ENCODE peak calls at places on chromosomes 7 and 10, in four cellular contexts. E is IMR-90, Y is neural crest cell, T is tibial artery. O is an unnamed sample.

GRCh38 chr10:70494966-70495365 is 16.4 kb downstream of the PALD1 start:
- DNase-seq in E (no peak), Y (no peak), T (no peak), O (peak)

GRCh38 chr7:142785841-142786250 is 15.1 kb downstream of the PRSS2 start:
- DNase-seq in E (no peak), Y (no peak), T (no peak), O (peak)

GRCh38 chr7:51054231-51054630 is 262.4 kb downstream of the COBL start:
- DNase-seq in E (no peak), Y (no peak), T (no peak), O (no peak)

GRCh38 chr7:129225931-129226572 is 1.2 kb downstream of the AHCYL2 start:
- DNase-seq in E (peak), Y (no peak), T (no peak), O (peak)

GRCh38 chr7:27661776-27662489 is 750 bp downstream of the HIBADH start:
- DNase-seq in E (peak), Y (peak), T (peak), O (peak)

GRCh38 chr10:53904506-53905241 is 896.4 kb downstream of the PCDH15 start:
- DNase-seq in E (no peak), Y (no peak), T (no peak), O (no peak)

GRCh38 chr10:125231116-125231812 is 70.9 kb upstream of the CTBP2 start:
- DNase-seq in E (peak), Y (no peak), T (no peak), O (no peak)

GRCh38 chr7:141281311-141281710 is 207.4 kb downstream of the TMEM178B start:
- DNase-seq in E (no peak), Y (no peak), T (no peak), O (no peak)

GRCh38 chr7:151426486-151426905 is 13.4 kb downstream of the CRYGN start:
- DNase-seq in E (peak), Y (no peak), T (peak), O (no peak)

GRCh38 chr10:12077580-12078180 is 8.9 kb downstream of the DHTKD1 start:
- DNase-seq in E (no peak), Y (no peak), T (no peak), O (no peak)

GRCh38 chr7:96088579-96088978 is 233.3 kb downstream of the SLC25A13 start:
- DNase-seq in E (peak), Y (no peak), T (no peak), O (no peak)

GRCh38 chr10:93138113-93138870 is 64.6 kb downstream of the CYP26A1 start:
- DNase-seq in E (no peak), Y (no peak), T (no peak), O (no peak)

GRCh38 chr10:11403116-11403515 is 208.3 kb downstream of the USP6NL start:
- DNase-seq in E (no peak), Y (no peak), T (no peak), O (peak)

GRCh38 chr7:151992375-151992774 is 33.1 kb upstream of the GALNT11 start:
- DNase-seq in E (no peak), Y (peak), T (peak), O (peak)

GRCh38 chr10:109934958-109935793 is 11.9 kb upstream of the XPNPEP1 start:
- DNase-seq in E (peak), Y (no peak), T (no peak), O (peak)

GRCh38 chr10:95273393-95274312 is 17.1 kb downstream of the PDLIM1 start:
- DNase-seq in E (peak), Y (no peak), T (peak), O (no peak)

GRCh38 chr7:92810242-92810611 is 26.1 kb downstream of the CDK6 start:
- DNase-seq in E (peak), Y (no peak), T (no peak), O (peak)

GRCh38 chr10:122020202-122020601 is 31.2 kb downstream of the TACC2 start:
- DNase-seq in E (no peak), Y (no peak), T (no peak), O (no peak)

GRCh38 chr7:129401968-129402860 is 32.0 kb upstream of the STRIP2 start:
- DNase-seq in E (no peak), Y (no peak), T (no peak), O (peak)

GRCh38 chr7:105778956-105779355 is 97.4 kb downstream of the ATXN7L1 start:
- DNase-seq in E (no peak), Y (no peak), T (no peak), O (no peak)

GRCh38 chr10:77458986-77459590 is 178.5 kb downstream of the KCNMA1 start:
- DNase-seq in E (peak), Y (no peak), T (no peak), O (no peak)

GRCh38 chr10:50937230-50937907 is 51.9 kb upstream of the A1CF start:
- DNase-seq in E (peak), Y (no peak), T (no peak), O (no peak)

GRCh38 chr7:16915405-16915804 is 33.6 kb upstream of the AGR3 start:
- DNase-seq in E (peak), Y (no peak), T (no peak), O (no peak)

GRCh38 chr10:30594077-30594476 is 35.5 kb downstream of the LYZL2 start:
- DNase-seq in E (no peak), Y (no peak), T (no peak), O (no peak)

GRCh38 chr7:106187613-106188350 is 75.7 kb upstream of the SYPL1 start:
- DNase-seq in E (peak), Y (no peak), T (no peak), O (no peak)

GRCh38 chr7:44709011-44709915 is 39.4 kb upstream of the ZMIZ2 start:
- DNase-seq in E (no peak), Y (no peak), T (no peak), O (no peak)

GRCh38 chr7:139743967-139744767 is 33.6 kb downstream of the HIPK2 start:
- DNase-seq in E (peak), Y (no peak), T (no peak), O (no peak)

GRCh38 chr10:17783751-17784150 is 25.4 kb upstream of the MRC1 start:
- DNase-seq in E (no peak), Y (no peak), T (no peak), O (no peak)

GRCh38 chr10:78441704-78442103 is 408.0 kb downstream of the RPS24 start:
- DNase-seq in E (no peak), Y (no peak), T (peak), O (no peak)

GRCh38 chr7:156764016-156764669 is 123.6 kb downstream of the RNF32 start:
- DNase-seq in E (peak), Y (peak), T (no peak), O (peak)

GRCh38 chr7:37112882-37113281 is 335.8 kb downstream of the ELMO1 start:
- DNase-seq in E (no peak), Y (no peak), T (no peak), O (no peak)

GRCh38 chr10:31319602-31320178 is 674 bp downstream of the ZEB1 start:
- DNase-seq in E (no peak), Y (no peak), T (no peak), O (no peak)

GRCh38 chr10:101052285-101052684 is 9.5 kb upstream of the KAZALD1 start:
- DNase-seq in E (peak), Y (no peak), T (peak), O (no peak)

GRCh38 chr7:29139191-29139590 is 7.1 kb downstream of the CPVL start:
- DNase-seq in E (no peak), Y (no peak), T (no peak), O (no peak)

GRCh38 chr10:97713351-97713827 is at the start of gene MARVELD1:
- DNase-seq in E (peak), Y (peak), T (peak), O (peak)

GRCh38 chr10:21170216-21170615 is 273.1 kb upstream of the NEBL start:
- DNase-seq in E (no peak), Y (no peak), T (no peak), O (no peak)

GRCh38 chr10:36493511-36493880 is 631.9 kb upstream of the ANKRD30A start:
- DNase-seq in E (peak), Y (no peak), T (no peak), O (no peak)

GRCh38 chr7:50685445-50686070 is 97.1 kb downstream of the GRB10 start:
- DNase-seq in E (no peak), Y (no peak), T (no peak), O (no peak)

GRCh38 chr10:129853236-129853946 is 110.7 kb downstream of the EBF3 start:
- DNase-seq in E (peak), Y (no peak), T (no peak), O (no peak)
- TF ChIP-seq CTCF in E (peak), Y (peak), T (no peak), O (no peak)

GRCh38 chr10:68333058-68333395 is 299 bp upstream of the PBLD start:
- DNase-seq in E (peak), Y (no peak), T (no peak), O (no peak)

GRCh38 chr10:68333452-68333851 is 724 bp upstream of the PBLD start:
- DNase-seq in E (no peak), Y (no peak), T (no peak), O (no peak)

GRCh38 chr10:68330852-68331454 is 911 bp upstream of the HNRNPH3 start:
- DNase-seq in E (peak), Y (no peak), T (peak), O (peak)

GRCh38 chr10:68331455-68332258 is at the start of gene HNRNPH3:
- DNase-seq in E (peak), Y (peak), T (peak), O (peak)

DNA sequence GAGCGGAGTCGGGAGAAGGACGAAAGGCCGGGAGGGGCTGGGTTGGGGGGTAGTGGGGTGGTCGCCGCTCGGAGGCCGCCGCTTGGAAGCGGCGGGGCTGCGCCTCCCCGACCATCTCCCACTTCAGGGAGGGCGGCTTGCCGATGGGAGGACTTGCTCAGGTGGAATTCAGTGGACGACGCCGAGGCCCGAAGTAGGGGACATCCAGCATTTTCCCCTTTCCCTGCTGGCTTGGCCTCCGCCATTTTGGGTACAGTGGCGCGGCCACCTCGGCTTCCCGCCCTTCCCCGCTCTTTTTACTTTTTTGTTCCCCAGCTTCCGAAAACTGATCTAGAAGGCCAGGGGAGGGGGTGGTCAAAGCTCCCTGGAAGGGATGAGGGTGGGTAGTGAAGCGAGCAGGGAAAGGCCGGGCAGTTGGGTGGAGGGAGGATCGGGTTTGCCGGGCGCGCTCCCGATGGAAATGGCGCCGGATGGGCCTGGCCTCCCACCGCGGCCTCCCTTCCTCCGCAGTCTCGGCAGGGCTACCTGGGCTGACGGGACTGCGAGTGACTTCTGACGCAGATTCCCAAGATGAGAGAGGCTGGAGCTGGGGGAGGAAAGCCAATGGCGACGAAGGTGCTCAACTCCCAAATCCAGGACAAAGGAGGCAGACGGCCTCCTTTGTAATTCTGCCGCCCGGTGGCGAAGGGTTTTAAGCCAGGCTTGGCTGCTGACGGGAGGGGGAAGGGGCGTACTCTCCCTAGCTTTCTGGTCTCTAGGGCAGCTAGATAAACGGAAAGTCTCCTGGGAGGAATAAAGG is at the start of gene PBLD:
- DNase-seq in E (peak), Y (peak), T (peak), O (peak)
- TF ChIP-seq CTCF in E (peak), Y (peak), T (peak), O (no peak)

GRCh38 chr10:120600871-120601644 is 144.0 kb downstream of the PLPP4 start:
- DNase-seq in E (no peak), Y (peak), T (no peak), O (peak)
- TF ChIP-seq CTCF in E (no peak), Y (peak), T (no peak), O (no peak)

GRCh38 chr10:49666685-49667084 is 12.8 kb upstream of the C10orf53 start:
- DNase-seq in E (no peak), Y (no peak), T (no peak), O (no peak)

GRCh38 chr10:49666054-49666453 is 13.4 kb upstream of the C10orf53 start:
- DNase-seq in E (no peak), Y (no peak), T (no peak), O (no peak)

GRCh38 chr10:49668684-49669083 is 10.8 kb upstream of the C10orf53 start:
- DNase-seq in E (no peak), Y (no peak), T (no peak), O (no peak)

GRCh38 chr10:49664842-49665355 is 14.6 kb upstream of the C10orf53 start:
- DNase-seq in E (no peak), Y (no peak), T (no peak), O (no peak)

GRCh38 chr10:49667991-49668390 is 11.5 kb upstream of the C10orf53 start:
- DNase-seq in E (no peak), Y (no peak), T (no peak), O (no peak)
- TF ChIP-seq CTCF in E (no peak), Y (no peak), T (no peak), O (no peak)

O was measured in activated CD8-positive, alpha-beta T cell treated with anti-CD3 and anti-CD28 coated beads for 36 hours.